ENCODE peak calls at places on chromosomes 5 and 9, in eight cellular contexts. Q is stimulated activated CD8-positive, alpha-beta memory T cell treated with anti-CD3 and anti-CD28 coated beads, Interleukin-4, amount 100 ng/mL, for 4 hours; A is AG20443; Y is NCI-H82; K is HEK293T; G is nucleus accumbens; H is T-helper 17 cell; W is smooth muscle cell of the brain vasculature. M is an unnamed sample.
A peak's percentile ranks its signal among the peaks of the same experiment; 100 is the strongest.

GRCh38 chr5:96245401-96246091 is 187.5 kb downstream of the PCSK1 start:
- DNase-seq in Q (no peak), A (no peak), Y (no peak), K (no peak), G (no peak), H (no peak), W (no peak), M (no peak)

GRCh38 chr5:15502208-15502607 is 2.2 kb downstream of the FBXL7 start:
- DNase-seq in Q (no peak), A (peak; percentile 35), Y (peak; percentile 4), K (no peak), G (no peak), H (no peak), W (no peak), M (no peak)

GRCh38 chr9:35415769-35416427 is 74.0 kb upstream of the RUSC2 start:
- DNase-seq in Q (no peak), A (no peak), Y (peak; percentile 4), K (no peak), G (no peak), H (no peak), W (no peak), M (no peak)

GRCh38 chr5:174745495-174745894 is 21.1 kb downstream of the MSX2 start:
- DNase-seq in Q (no peak), A (no peak), Y (no peak), K (no peak), G (no peak), H (no peak), W (no peak), M (no peak)

GRCh38 chr5:61866930-61867329 is 439.1 kb upstream of the KIF2A start:
- DNase-seq in Q (no peak), A (peak; percentile 66), Y (no peak), K (no peak), G (no peak), H (no peak), W (no peak), M (no peak)

GRCh38 chr5:154487541-154487940 is 9.5 kb upstream of the HAND1 start:
- DNase-seq in Q (no peak), A (no peak), Y (no peak), K (no peak), G (no peak), H (no peak), W (no peak), M (no peak)

GRCh38 chr5:120207139-120207538 is 257.0 kb upstream of the PRR16 start:
- DNase-seq in Q (no peak), A (peak; percentile 31), Y (no peak), K (no peak), G (no peak), H (no peak), W (no peak), M (no peak)

GRCh38 chr5:76831108-76831447 is 12.2 kb downstream of the F2RL1 start:
- DNase-seq in Q (no peak), A (peak; percentile 47), Y (no peak), K (no peak), G (no peak), H (no peak), W (no peak), M (no peak)

GRCh38 chr9:89428901-89429890 is 68.7 kb downstream of the SEMA4D start:
- DNase-seq in Q (no peak), A (no peak), Y (no peak), K (no peak), G (no peak), H (no peak), W (no peak), M (no peak)

GRCh38 chr9:87713278-87713989 is 12.5 kb upstream of the CTSL start:
- DNase-seq in Q (no peak), A (peak; percentile 88), Y (peak; percentile 53), K (peak; percentile 19), G (peak; percentile 47), H (no peak), W (peak; percentile 95), M (peak; percentile 64)